ENCODE peak calls at places on chromosomes 5 and 9, in five cellular contexts. One of them, this sample, is unnamed.
A peak's percentile ranks its signal among the peaks of the same experiment; 100 is the strongest.

GRCh38 chr5:54159153-54159836 is 151.1 kb downstream of the ARL15 start:
- DNase-seq in WERI-Rb-1: no peak
- DNase-seq in heart right ventricle: no peak
- DNase-seq in A673: peak; percentile 61
- DNase-seq in aorta: no peak
- DNase-seq in this sample: peak; percentile 3

GRCh38 chr5:109354761-109355160 is 55.0 kb downstream of the PJA2 start:
- DNase-seq in aorta: no peak
- DNase-seq in WERI-Rb-1: no peak
- DNase-seq in heart right ventricle: no peak
- DNase-seq in A673: no peak
- DNase-seq in this sample: no peak

GRCh38 chr5:98259595-98259994 is 513.9 kb upstream of the RGMB start:
- DNase-seq in A673: no peak
- DNase-seq in aorta: no peak
- DNase-seq in heart right ventricle: no peak
- DNase-seq in WERI-Rb-1: no peak
- DNase-seq in this sample: no peak

GRCh38 chr5:91024727-91025126 is 358.4 kb downstream of the ARRDC3 start:
- DNase-seq in heart right ventricle: no peak
- DNase-seq in WERI-Rb-1: no peak
- DNase-seq in A673: peak; percentile 72
- DNase-seq in aorta: no peak
- DNase-seq in this sample: no peak

GRCh38 chr5:73892806-73893205 is 266.8 kb downstream of the ARHGEF28 start:
- DNase-seq in WERI-Rb-1: no peak
- DNase-seq in A673: no peak
- DNase-seq in aorta: no peak
- DNase-seq in heart right ventricle: no peak
- DNase-seq in this sample: no peak

GRCh38 chr9:2181794-2182193 is 166.6 kb downstream of the SMARCA2 start:
- DNase-seq in A673: peak; percentile 75
- DNase-seq in heart right ventricle: no peak
- DNase-seq in aorta: no peak
- DNase-seq in WERI-Rb-1: peak; percentile 40
- DNase-seq in this sample: peak; percentile 70

GRCh38 chr5:143987264-143987663 is 175.3 kb downstream of the HMHB1 start:
- DNase-seq in WERI-Rb-1: no peak
- DNase-seq in heart right ventricle: no peak
- DNase-seq in A673: no peak
- DNase-seq in aorta: no peak
- DNase-seq in this sample: no peak

GRCh38 chr5:23930985-23931384 is 423.6 kb downstream of the PRDM9 start:
- DNase-seq in heart right ventricle: no peak
- DNase-seq in aorta: no peak
- DNase-seq in A673: peak; percentile 1
- DNase-seq in WERI-Rb-1: no peak
- DNase-seq in this sample: no peak

GRCh38 chr9:123615381-123615780 is 259.4 kb downstream of the CRB2 start:
- DNase-seq in A673: no peak
- DNase-seq in heart right ventricle: no peak
- DNase-seq in WERI-Rb-1: no peak
- DNase-seq in aorta: no peak
- DNase-seq in this sample: no peak

GRCh38 chr9:116087751-116088194 is 65.8 kb upstream of the PAPPA start:
- DNase-seq in heart right ventricle: no peak
- DNase-seq in aorta: no peak
- DNase-seq in A673: peak; percentile 36
- DNase-seq in WERI-Rb-1: peak; percentile 71
- DNase-seq in this sample: no peak

GRCh38 chr9:112059145-112059979 is 115.7 kb downstream of the SUSD1 start:
- DNase-seq in A673: peak; percentile 86
- DNase-seq in aorta: no peak
- DNase-seq in WERI-Rb-1: no peak
- DNase-seq in heart right ventricle: no peak
- DNase-seq in this sample: no peak

GRCh38 chr5:8376478-8376877 is 507.5 kb downstream of the MTRR start:
- DNase-seq in heart right ventricle: no peak
- DNase-seq in A673: no peak
- DNase-seq in aorta: no peak
- DNase-seq in WERI-Rb-1: no peak
- DNase-seq in this sample: no peak

GRCh38 chr5:53055359-53055758 is 54.2 kb downstream of the MOCS2 start:
- DNase-seq in A673: no peak
- DNase-seq in heart right ventricle: no peak
- DNase-seq in aorta: no peak
- DNase-seq in WERI-Rb-1: no peak
- DNase-seq in this sample: no peak

GRCh38 chr9:111572945-111573604 is 26.4 kb downstream of the PTGR1 start:
- DNase-seq in aorta: no peak
- DNase-seq in heart right ventricle: peak; percentile 32
- DNase-seq in A673: peak; percentile 67
- DNase-seq in WERI-Rb-1: no peak
- DNase-seq in this sample: no peak

GRCh38 chr5:110104048-110104725 is 414.5 kb downstream of the MAN2A1 start:
- DNase-seq in A673: no peak
- DNase-seq in WERI-Rb-1: no peak
- DNase-seq in aorta: no peak
- DNase-seq in heart right ventricle: no peak
- DNase-seq in this sample: no peak

GRCh38 chr9:88464851-88465250 is 70.1 kb upstream of the NXNL2 start:
- DNase-seq in A673: no peak
- DNase-seq in WERI-Rb-1: no peak
- DNase-seq in aorta: no peak
- DNase-seq in heart right ventricle: no peak
- DNase-seq in this sample: no peak

GRCh38 chr9:38089387-38090165 is 20.5 kb upstream of the SHB start:
- DNase-seq in WERI-Rb-1: no peak
- DNase-seq in aorta: no peak
- DNase-seq in heart right ventricle: no peak
- DNase-seq in A673: no peak
- DNase-seq in this sample: peak; percentile 38

GRCh38 chr5:179874536-179875292 is 16.1 kb upstream of the MRNIP start:
- DNase-seq in WERI-Rb-1: no peak
- DNase-seq in heart right ventricle: no peak
- DNase-seq in A673: no peak
- DNase-seq in aorta: no peak
- DNase-seq in this sample: peak; percentile 44

GRCh38 chr5:73312146-73312871 is 136.3 kb downstream of the FOXD1 start:
- DNase-seq in heart right ventricle: no peak
- DNase-seq in WERI-Rb-1: peak; percentile 18
- DNase-seq in aorta: no peak
- DNase-seq in A673: no peak
- DNase-seq in this sample: peak; percentile 52

GRCh38 chr9:125663127-125663526 is 43.9 kb downstream of the MAPKAP1 start:
- DNase-seq in A673: peak; percentile 52
- DNase-seq in aorta: no peak
- DNase-seq in WERI-Rb-1: no peak
- DNase-seq in heart right ventricle: no peak
- DNase-seq in this sample: no peak

GRCh38 chr9:104094534-104095020 is 468 bp downstream of the SMC2 start:
- DNase-seq in heart right ventricle: no peak
- DNase-seq in WERI-Rb-1: peak; percentile 85
- DNase-seq in A673: no peak
- DNase-seq in aorta: no peak
- DNase-seq in this sample: no peak

GRCh38 chr9:126619336-126619919 is 5.7 kb downstream of the LMX1B start:
- DNase-seq in heart right ventricle: no peak
- DNase-seq in A673: no peak
- DNase-seq in aorta: no peak
- DNase-seq in WERI-Rb-1: no peak
- DNase-seq in this sample: no peak

GRCh38 chr5:126656397-126657007 is 55.8 kb downstream of the PHAX start:
- DNase-seq in aorta: no peak
- DNase-seq in heart right ventricle: no peak
- DNase-seq in A673: peak; percentile 66
- DNase-seq in WERI-Rb-1: no peak
- DNase-seq in this sample: peak; percentile 59

GRCh38 chr9:75200892-75201470 is 112.7 kb downstream of the OSTF1 start:
- DNase-seq in heart right ventricle: no peak
- DNase-seq in WERI-Rb-1: no peak
- DNase-seq in A673: peak; percentile 57
- DNase-seq in aorta: no peak
- DNase-seq in this sample: peak; percentile 46

GRCh38 chr5:6941635-6942034 is 228.4 kb downstream of the TENT4A start:
- DNase-seq in A673: no peak
- DNase-seq in WERI-Rb-1: no peak
- DNase-seq in heart right ventricle: no peak
- DNase-seq in aorta: no peak
- DNase-seq in this sample: no peak

DNA sequence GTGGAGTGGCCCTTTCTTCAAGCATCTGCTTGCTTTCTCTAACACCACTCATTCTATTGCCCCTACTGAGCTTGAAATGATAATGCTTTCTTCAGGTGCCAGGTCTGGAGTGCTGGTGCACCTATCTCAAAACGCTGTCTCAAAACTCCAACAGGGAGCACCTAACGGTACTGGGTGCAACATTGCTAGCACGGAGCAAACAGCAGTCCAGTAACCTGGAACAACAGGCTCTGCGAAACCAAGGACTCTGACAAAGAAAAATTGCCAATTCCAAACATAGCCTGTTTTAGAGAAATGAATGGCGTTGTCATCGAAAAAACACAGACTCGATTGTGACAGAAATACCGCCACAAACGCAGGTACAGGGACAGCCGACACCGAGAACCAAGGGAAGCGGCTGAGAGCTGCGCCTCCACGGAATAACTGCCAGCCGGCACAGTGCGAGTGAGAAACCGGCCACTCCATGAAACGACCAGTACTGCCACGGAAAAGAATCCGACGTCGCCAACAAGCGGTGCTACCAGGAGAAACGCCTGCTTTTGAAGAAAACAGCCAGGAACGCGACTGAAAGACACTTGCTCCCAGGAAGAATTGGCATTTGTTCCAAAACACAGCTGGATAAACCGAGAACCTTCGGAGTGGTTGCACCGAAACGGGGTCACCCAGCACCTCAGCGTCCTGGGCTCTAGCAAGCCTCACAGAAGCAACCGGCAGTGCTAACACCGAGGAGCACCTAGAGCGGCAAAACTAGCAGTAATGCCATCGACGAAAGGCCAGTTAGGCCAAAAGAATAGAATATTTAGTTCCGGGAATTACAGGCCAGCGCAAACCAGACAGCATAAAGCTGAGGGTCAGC is 3.0 kb downstream of the ANXA2R start:
- DNase-seq in WERI-Rb-1: no peak
- DNase-seq in aorta: no peak
- DNase-seq in heart right ventricle: peak; percentile 34
- DNase-seq in A673: no peak
- DNase-seq in this sample: no peak
- H3K4me3 ChIP-seq in WERI-Rb-1: no peak overlapping the region
- H3K4me3 ChIP-seq in aorta: no peak overlapping the region
- H3K4me3 ChIP-seq in heart right ventricle: peak overlapping the region; percentile 66
- H3K4me3 ChIP-seq in A673: no peak overlapping the region
- H3K4me3 ChIP-seq in this sample: no peak overlapping the region

DNA sequence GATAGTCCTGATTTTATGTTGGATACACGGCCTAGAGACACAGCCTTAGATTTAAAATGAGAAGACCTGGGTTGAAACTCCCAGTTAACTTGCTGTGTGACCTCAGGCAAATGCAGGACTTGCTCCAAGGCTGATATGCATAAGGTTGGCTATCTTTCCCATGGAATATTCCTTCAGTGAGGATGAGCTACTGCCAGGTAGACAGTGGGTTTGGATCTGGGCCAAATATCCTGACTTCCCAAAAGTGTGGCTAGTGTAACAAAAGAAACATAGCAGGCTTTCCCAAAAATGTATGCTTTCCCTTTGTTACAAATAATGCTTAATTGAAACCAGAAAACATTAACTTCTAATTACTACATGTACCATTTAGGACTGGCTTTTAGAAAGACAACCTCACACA is 697 bp upstream of the XPA start:
- DNase-seq in aorta: no peak
- DNase-seq in WERI-Rb-1: no peak
- DNase-seq in heart right ventricle: no peak
- DNase-seq in A673: no peak
- DNase-seq in this sample: no peak
- H3K4me3 ChIP-seq in aorta: no peak overlapping the region
- H3K4me3 ChIP-seq in WERI-Rb-1: peak overlapping the region; percentile 96
- H3K4me3 ChIP-seq in heart right ventricle: peak overlapping the region; percentile 93
- H3K4me3 ChIP-seq in A673: peak overlapping the region; percentile 92
- H3K4me3 ChIP-seq in this sample: no peak overlapping the region

DNA sequence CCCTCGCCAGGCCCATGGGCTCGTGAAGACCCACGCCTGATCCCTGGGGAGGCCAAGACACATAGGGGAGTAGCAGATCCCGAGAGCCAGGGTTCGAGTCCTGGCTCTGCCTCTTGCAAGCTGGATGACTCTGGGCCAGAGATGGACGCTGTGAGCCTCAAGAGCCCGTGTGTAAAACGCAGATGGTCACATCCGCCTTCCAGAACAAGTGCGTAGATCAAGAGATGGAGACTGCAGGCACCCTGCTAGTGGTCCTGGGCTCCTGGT is 8.2 kb downstream of the ST6GALNAC4 start:
- DNase-seq in WERI-Rb-1: no peak
- DNase-seq in heart right ventricle: no peak
- DNase-seq in aorta: no peak
- DNase-seq in A673: no peak
- DNase-seq in this sample: no peak
- H3K4me3 ChIP-seq in WERI-Rb-1: no peak overlapping the region
- H3K4me3 ChIP-seq in heart right ventricle: no peak overlapping the region
- H3K4me3 ChIP-seq in aorta: no peak overlapping the region
- H3K4me3 ChIP-seq in A673: no peak overlapping the region
- H3K4me3 ChIP-seq in this sample: no peak overlapping the region

GRCh38 chr5:139651502-139651862 is 3.3 kb downstream of the CXXC5 start:
- DNase-seq in A673: no peak
- DNase-seq in WERI-Rb-1: no peak
- DNase-seq in aorta: peak; percentile 35
- DNase-seq in heart right ventricle: no peak
- DNase-seq in this sample: no peak
- H3K4me3 ChIP-seq in A673: peak overlapping the region; percentile 90
- H3K4me3 ChIP-seq in WERI-Rb-1: peak overlapping the region; percentile 6
- H3K4me3 ChIP-seq in aorta: no peak overlapping the region
- H3K4me3 ChIP-seq in heart right ventricle: peak overlapping the region; percentile 99
- H3K4me3 ChIP-seq in this sample: no peak overlapping the region

GRCh38 chr5:31763399-31763798 is 124.5 kb downstream of the PDZD2 start:
- DNase-seq in A673: no peak
- DNase-seq in aorta: no peak
- DNase-seq in heart right ventricle: no peak
- DNase-seq in WERI-Rb-1: no peak
- DNase-seq in this sample: no peak
- H3K4me3 ChIP-seq in A673: no peak overlapping the region
- H3K4me3 ChIP-seq in aorta: no peak overlapping the region
- H3K4me3 ChIP-seq in heart right ventricle: no peak overlapping the region
- H3K4me3 ChIP-seq in WERI-Rb-1: no peak overlapping the region
- H3K4me3 ChIP-seq in this sample: no peak overlapping the region

GRCh38 chr5:138873886-138874200 is 1.3 kb downstream of the LRRTM2 start:
- DNase-seq in A673: no peak
- DNase-seq in aorta: no peak
- DNase-seq in heart right ventricle: no peak
- DNase-seq in WERI-Rb-1: peak; percentile 53
- DNase-seq in this sample: no peak

GRCh38 chr5:138869763-138870500 is 5.2 kb downstream of the LRRTM2 start:
- DNase-seq in heart right ventricle: no peak
- DNase-seq in WERI-Rb-1: no peak
- DNase-seq in A673: no peak
- DNase-seq in aorta: no peak
- DNase-seq in this sample: no peak

GRCh38 chr5:138873096-138873885 is 1.8 kb downstream of the LRRTM2 start:
- DNase-seq in A673: peak; percentile 57
- DNase-seq in heart right ventricle: no peak
- DNase-seq in aorta: no peak
- DNase-seq in WERI-Rb-1: no peak
- DNase-seq in this sample: no peak

GRCh38 chr5:138869038-138869437 is 6.1 kb downstream of the LRRTM2 start:
- DNase-seq in A673: no peak
- DNase-seq in WERI-Rb-1: no peak
- DNase-seq in aorta: no peak
- DNase-seq in heart right ventricle: no peak
- DNase-seq in this sample: no peak

GRCh38 chr5:138870611-138871010 is 4.5 kb downstream of the LRRTM2 start:
- DNase-seq in A673: no peak
- DNase-seq in aorta: no peak
- DNase-seq in WERI-Rb-1: peak; percentile 62
- DNase-seq in heart right ventricle: no peak
- DNase-seq in this sample: no peak
- H3K4me3 ChIP-seq in A673: no peak overlapping the region
- H3K4me3 ChIP-seq in aorta: no peak overlapping the region
- H3K4me3 ChIP-seq in WERI-Rb-1: peak overlapping the region; percentile 74
- H3K4me3 ChIP-seq in heart right ventricle: no peak overlapping the region
- H3K4me3 ChIP-seq in this sample: no peak overlapping the region